ENCODE peak calls at places on chromosome 6, in ten cellular contexts. J is OCI-LY7, O is MM.1S, B is PC-9, P is left lung, N is Peyer's patch, W is upper lobe of left lung, C is pancreas, Z is fibroblast of lung, Q is cardiac muscle cell. H is an unnamed sample.

GRCh38 chr6:142842423-142843261 is 102.3 kb downstream of the HIVEP2 start:
- DNase-seq in J (no peak), B (peak; percentile 94), N (no peak), Q (peak; percentile 38), O (peak; percentile 53), C (no peak), P (no peak), Z (peak; percentile 34), W (no peak), H (peak; percentile 50)

GRCh38 chr6:97697450-97697849 is 414.4 kb upstream of the MMS22L start:
- DNase-seq in C (no peak), W (no peak), B (no peak), J (no peak), P (no peak), Z (peak; percentile 11), Q (peak; percentile 0), O (no peak), N (no peak), H (no peak)

GRCh38 chr6:152277826-152278247 is 359.3 kb downstream of the SYNE1 start:
- DNase-seq in Z (no peak), W (no peak), Q (no peak), P (no peak), J (no peak), B (no peak), N (no peak), C (peak; percentile 95), O (no peak), H (no peak)

GRCh38 chr6:48714286-48715049 is 603.5 kb upstream of the PTCHD4 start:
- DNase-seq in J (no peak), N (no peak), B (no peak), W (no peak), Z (no peak), Q (no peak), P (no peak), C (no peak), O (no peak), H (no peak)

GRCh38 chr6:72826033-72826432 is 204.2 kb downstream of the KCNQ5 start:
- DNase-seq in O (no peak), P (no peak), B (no peak), C (no peak), W (no peak), Z (peak; percentile 19), J (no peak), N (no peak), Q (peak; percentile 22), H (no peak)

GRCh38 chr6:14393910-14394309 is 276.3 kb downstream of the CD83 start:
- DNase-seq in Z (no peak), N (no peak), P (no peak), J (no peak), C (no peak), W (no peak), Q (no peak), O (no peak), B (no peak), H (no peak)

GRCh38 chr6:151494235-151494950 is 576 bp downstream of the CCDC170 start:
- DNase-seq in J (peak; percentile 8), O (peak; percentile 11), W (peak; percentile 55), Z (peak; percentile 41), C (no peak), P (peak; percentile 74), B (peak; percentile 55), N (no peak), Q (peak; percentile 54), H (no peak)

GRCh38 chr6:32298632-32299336 is 72.9 kb downstream of the TSBP1 start:
- DNase-seq in B (peak; percentile 56), O (no peak), Z (peak; percentile 23), P (no peak), W (no peak), Q (peak; percentile 16), J (no peak), C (no peak), N (no peak), H (no peak)

GRCh38 chr6:157974341-157974894 is 7.2 kb upstream of the SYNJ2 start:
- DNase-seq in W (peak; percentile 10), N (no peak), Q (peak; percentile 57), Z (peak; percentile 73), P (no peak), J (no peak), O (no peak), B (no peak), C (no peak), H (no peak)

GRCh38 chr6:137271245-137272183 is 52.3 kb upstream of the IFNGR1 start:
- DNase-seq in Q (peak; percentile 77), J (peak; percentile 66), N (no peak), C (no peak), P (no peak), Z (peak; percentile 78), W (no peak), O (peak; percentile 60), B (peak; percentile 54), H (no peak)

GRCh38 chr6:161434921-161435411 is 161.1 kb upstream of the AGPAT4 start:
- DNase-seq in Z (peak; percentile 95), B (peak; percentile 55), Q (peak; percentile 96), N (no peak), W (no peak), J (no peak), C (no peak), P (no peak), O (no peak), H (no peak)

GRCh38 chr6:43052842-43053544 is 658 bp downstream of the CUL7 start:
- DNase-seq in J (peak; percentile 24), W (peak; percentile 35), O (no peak), B (no peak), N (peak; percentile 27), Q (peak; percentile 41), C (peak; percentile 43), Z (peak; percentile 29), P (no peak), H (no peak)

GRCh38 chr6:18216411-18216810 is 47.9 kb downstream of the DEK start:
- DNase-seq in W (no peak), C (no peak), J (no peak), P (no peak), O (no peak), Q (peak; percentile 26), B (no peak), Z (peak; percentile 8), N (no peak), H (no peak)

GRCh38 chr6:142903806-142904205 is 41.2 kb downstream of the HIVEP2 start:
- DNase-seq in W (no peak), P (no peak), J (no peak), N (no peak), B (no peak), Z (peak; percentile 62), C (no peak), Q (no peak), O (no peak), H (no peak)

GRCh38 chr6:73452107-73452461 is at the start of gene CGAS:
- DNase-seq in J (peak; percentile 47), P (peak; percentile 93), O (peak; percentile 89), N (peak; percentile 75), C (peak; percentile 71), Z (peak; percentile 65), W (peak; percentile 91), B (peak; percentile 73), Q (peak; percentile 74), H (peak; percentile 74)

GRCh38 chr6:161088676-161089328 is 97.2 kb downstream of the MAP3K4 start:
- DNase-seq in Q (peak; percentile 25), Z (peak; percentile 28), C (no peak), O (no peak), W (no peak), N (no peak), B (no peak), J (no peak), P (no peak), H (no peak)

GRCh38 chr6:54719633-54720032 is 126.9 kb upstream of the FAM83B start:
- DNase-seq in B (no peak), C (no peak), O (no peak), J (no peak), P (no peak), Z (peak; percentile 10), N (no peak), W (no peak), Q (no peak), H (no peak)

GRCh38 chr6:51266569-51266968 is 447.9 kb downstream of the TFAP2B start:
- DNase-seq in N (no peak), J (no peak), Z (no peak), O (no peak), C (no peak), B (no peak), P (no peak), Q (no peak), W (no peak), H (no peak)

DNA sequence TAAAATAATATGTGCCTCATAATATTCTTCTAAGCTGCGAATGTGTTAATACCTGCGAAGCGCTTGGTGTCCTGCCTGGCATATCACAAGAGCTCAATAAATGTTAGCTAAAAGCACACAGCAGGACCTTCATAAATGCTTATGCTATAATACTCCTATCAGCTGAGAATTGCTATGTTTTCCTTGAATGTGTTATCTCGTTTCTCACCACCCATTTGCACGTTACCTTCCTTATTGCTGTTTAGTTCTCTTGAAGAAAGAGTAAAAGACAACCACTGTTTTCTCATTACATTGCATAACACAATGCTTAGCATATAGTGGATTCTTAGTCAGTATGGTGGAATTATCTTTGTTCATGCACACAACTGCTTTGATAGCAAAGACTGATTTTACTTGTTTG is 76.6 kb downstream of the EDN1 start:
- DNase-seq in N (no peak), C (no peak), Z (no peak), B (no peak), J (no peak), Q (no peak), P (no peak), O (no peak), W (no peak), H (no peak)
- H3K27ac ChIP-seq in N (no peak overlapping the region), C (no peak overlapping the region), Z (no peak overlapping the region), B (no peak overlapping the region), J (no peak overlapping the region), Q (no peak overlapping the region), P (no peak overlapping the region), O (no peak overlapping the region), W (no peak overlapping the region), H (no peak overlapping the region)

DNA sequence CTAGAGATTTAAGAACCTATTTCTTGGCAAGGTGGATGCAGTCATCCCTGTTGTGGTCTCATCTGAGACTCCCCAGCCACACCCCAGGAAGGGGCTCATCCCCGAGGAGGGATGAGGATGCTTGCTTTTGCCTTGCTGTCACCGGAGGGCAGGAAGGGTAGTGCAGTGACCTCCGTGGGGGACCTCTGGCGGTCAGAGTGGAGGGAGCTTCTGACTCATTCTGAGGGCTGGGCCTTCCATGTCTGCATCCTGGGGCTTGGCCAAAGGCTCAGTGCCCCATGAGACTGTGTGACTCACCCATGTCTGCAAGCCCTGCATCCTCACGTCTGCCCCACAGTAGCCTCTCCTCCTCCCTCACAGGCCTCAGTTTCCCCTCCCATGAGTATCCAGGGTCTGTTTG is 38.7 kb downstream of the UQCC2 start:
- DNase-seq in Z (peak; percentile 95), C (peak; percentile 51), O (no peak), B (peak; percentile 89), W (no peak), P (peak; percentile 66), N (no peak), J (peak; percentile 43), Q (peak; percentile 93), H (no peak)
- H3K4me3 ChIP-seq in Z (no peak overlapping the region), C (no peak overlapping the region), O (no peak overlapping the region), B (no peak overlapping the region), W (no peak overlapping the region), P (no peak overlapping the region), N (no peak overlapping the region), J (no peak overlapping the region), Q (no peak overlapping the region), H (no peak overlapping the region)

GRCh38 chr6:107080036-107080435 is 35.3 kb downstream of the BEND3 start:
- DNase-seq in B (no peak), J (peak; percentile 49), O (no peak), N (no peak), Q (no peak), Z (no peak), P (no peak), C (no peak), W (no peak), H (no peak)
- TF ChIP-seq CTCF in B (peak; percentile 26), J (peak; percentile 64), O (peak; percentile 16), N (peak; percentile 19), Q (peak; percentile 28), Z (peak; percentile 32), P (no peak), C (peak; percentile 12), W (peak; percentile 9), H (no peak)

GRCh38 chr6:138402833-138403187 is 1.2 kb upstream of the HEBP2 start:
- DNase-seq in J (no peak), P (no peak), N (no peak), Q (no peak), C (no peak), W (no peak), Z (no peak), B (no peak), O (no peak), H (no peak)
- H3K27ac ChIP-seq in J (no peak overlapping the region), P (peak overlapping the region; percentile 90), N (peak overlapping the region; percentile 94), Q (no peak overlapping the region), C (peak overlapping the region; percentile 84), W (peak overlapping the region; percentile 96), Z (no peak overlapping the region), B (no peak overlapping the region), O (no peak overlapping the region), H (no peak overlapping the region)